ENCODE peak calls at places on chromosomes 11 and 22, in four cellular contexts. P is HAP-1, H is heart left ventricle, T is T-helper 17 cell. E is an unnamed sample. For H3K9me3, the result is how much of the 10 kb centered on the place peaks cover.

GRCh38 chr11:122981388-122982264 is at the start of gene BSX:
- DNase-seq in P (peak), H (peak), T (peak), E (no peak)

GRCh38 chr11:28521075-28521474 is 412.9 kb downstream of the METTL15 start:
- DNase-seq in P (no peak), H (no peak), T (no peak), E (no peak)

GRCh38 chr11:76436020-76436419 is 8.8 kb upstream of the EMSY start:
- DNase-seq in P (no peak), H (no peak), T (no peak), E (no peak)

GRCh38 chr22:44091021-44091721 is 67.1 kb downstream of the PARVB start:
- DNase-seq in P (peak), H (no peak), T (no peak), E (no peak)

GRCh38 chr22:39360674-39361413 is 11.1 kb downstream of the SYNGR1 start:
- DNase-seq in P (no peak), H (no peak), T (no peak), E (no peak)

GRCh38 chr11:9601041-9601875 is 27.8 kb downstream of the WEE1 start:
- DNase-seq in P (no peak), H (peak), T (peak), E (peak)

GRCh38 chr11:2260491-2261364 is 9.7 kb downstream of the ASCL2 start:
- DNase-seq in P (no peak), H (no peak), T (no peak), E (peak)

GRCh38 chr11:721913-722811 is 16.1 kb downstream of the EPS8L2 start:
- DNase-seq in P (peak), H (no peak), T (peak), E (peak)

GRCh38 chr22:48551716-48552268 is 1275.9 kb downstream of the BRD1 start:
- DNase-seq in P (no peak), H (no peak), T (no peak), E (no peak)
- H3K9me3 ChIP-seq in P (under half), H (under half), T (under half), E (under half)

GRCh38 chr11:128069665-128070064 is 517.7 kb downstream of the ETS1 start:
- DNase-seq in P (no peak), H (no peak), T (no peak), E (no peak)
- H3K9me3 ChIP-seq in P (under half), H (under half), T (under half), E (under half)

GRCh38 chr11:20612416-20612815 is 13.0 kb downstream of the SLC6A5 start:
- DNase-seq in P (no peak), H (no peak), T (no peak), E (no peak)
- H3K9me3 ChIP-seq in P (under half), H (under half), T (under half), E (under half)

GRCh38 chr11:35964846-35965245 is 21.0 kb downstream of the LDLRAD3 start:
- DNase-seq in P (no peak), H (no peak), T (no peak), E (no peak)
- H3K9me3 ChIP-seq in P (under half), H (under half), T (under half), E (under half)